ENCODE peak calls at places on chromosomes 2 and 18, in four cellular contexts. One of them, this sample, is unnamed.

GRCh38 chr2:86017901-86018896 is 87.5 kb downstream of the POLR1A start:
- DNase-seq in tibial artery: peak; percentile 27
- DNase-seq in transverse colon: peak; percentile 24
- DNase-seq in kidney: peak; percentile 95
- DNase-seq in this sample: no peak

GRCh38 chr2:27622921-27623384 is 5.9 kb downstream of the CCDC121 start:
- DNase-seq in tibial artery: no peak
- DNase-seq in transverse colon: no peak
- DNase-seq in kidney: no peak
- DNase-seq in this sample: peak; percentile 39

GRCh38 chr2:223501604-223502003 is 100.6 kb downstream of the SCG2 start:
- DNase-seq in tibial artery: no peak
- DNase-seq in transverse colon: no peak
- DNase-seq in kidney: no peak
- DNase-seq in this sample: no peak

GRCh38 chr2:72412214-72412613 is 264.6 kb upstream of the CYP26B1 start:
- DNase-seq in tibial artery: no peak
- DNase-seq in transverse colon: no peak
- DNase-seq in kidney: no peak
- DNase-seq in this sample: no peak

GRCh38 chr2:23513881-23514793 is 129.2 kb downstream of the KLHL29 start:
- DNase-seq in tibial artery: no peak
- DNase-seq in transverse colon: no peak
- DNase-seq in kidney: no peak
- DNase-seq in this sample: no peak

GRCh38 chr2:150729495-150729955 is 242.1 kb upstream of the RND3 start:
- DNase-seq in tibial artery: no peak
- DNase-seq in transverse colon: no peak
- DNase-seq in kidney: no peak
- DNase-seq in this sample: no peak

GRCh38 chr2:61380120-61380881 is 90.6 kb downstream of the USP34 start:
- DNase-seq in tibial artery: no peak
- DNase-seq in transverse colon: no peak
- DNase-seq in kidney: no peak
- DNase-seq in this sample: no peak

GRCh38 chr2:201733544-201733943 is 35.1 kb upstream of the MPP4 start:
- DNase-seq in tibial artery: no peak
- DNase-seq in transverse colon: no peak
- DNase-seq in kidney: no peak
- DNase-seq in this sample: no peak

GRCh38 chr2:124978597-124978996 is 953.5 kb downstream of the CNTNAP5 start:
- DNase-seq in tibial artery: no peak
- DNase-seq in transverse colon: no peak
- DNase-seq in kidney: no peak
- DNase-seq in this sample: no peak

GRCh38 chr2:79860233-79861058 is 347.6 kb downstream of the CTNNA2 start:
- DNase-seq in tibial artery: no peak
- DNase-seq in transverse colon: no peak
- DNase-seq in kidney: no peak
- DNase-seq in this sample: no peak

GRCh38 chr18:32549248-32549842 is 78.7 kb upstream of the GAREM1 start:
- DNase-seq in tibial artery: no peak
- DNase-seq in transverse colon: peak; percentile 65
- DNase-seq in kidney: no peak
- DNase-seq in this sample: no peak

GRCh38 chr18:23337599-23338444 is 115.3 kb upstream of the RIOK3 start:
- DNase-seq in tibial artery: no peak
- DNase-seq in transverse colon: no peak
- DNase-seq in kidney: no peak
- DNase-seq in this sample: no peak

GRCh38 chr2:161166538-161167409 is 6.5 kb downstream of the TANK start:
- DNase-seq in tibial artery: no peak
- DNase-seq in transverse colon: no peak
- DNase-seq in kidney: no peak
- DNase-seq in this sample: no peak

GRCh38 chr18:62372156-62372555 is 47.0 kb downstream of the TNFRSF11A start:
- DNase-seq in tibial artery: no peak
- DNase-seq in transverse colon: no peak
- DNase-seq in kidney: no peak
- DNase-seq in this sample: no peak

GRCh38 chr18:22020127-22020866 is 149.1 kb upstream of the GATA6 start:
- DNase-seq in tibial artery: no peak
- DNase-seq in transverse colon: peak; percentile 45
- DNase-seq in kidney: no peak
- DNase-seq in this sample: no peak

GRCh38 chr18:902179-902718 is 2.4 kb upstream of the ADCYAP1 start:
- DNase-seq in tibial artery: no peak
- DNase-seq in transverse colon: no peak
- DNase-seq in kidney: no peak
- DNase-seq in this sample: no peak

GRCh38 chr2:47429795-47430194 is 26.8 kb downstream of the MSH2 start:
- DNase-seq in tibial artery: no peak
- DNase-seq in transverse colon: no peak
- DNase-seq in kidney: no peak
- DNase-seq in this sample: peak; percentile 39

GRCh38 chr2:68342470-68342869 is 22.6 kb upstream of the PLEK start:
- DNase-seq in tibial artery: no peak
- DNase-seq in transverse colon: no peak
- DNase-seq in kidney: no peak
- DNase-seq in this sample: no peak

GRCh38 chr2:64524604-64525322 is 635 bp downstream of the AFTPH start:
- DNase-seq in tibial artery: peak; percentile 34
- DNase-seq in transverse colon: peak; percentile 38
- DNase-seq in kidney: peak; percentile 23
- DNase-seq in this sample: no peak

GRCh38 chr18:7221424-7222155 is 9.3 kb upstream of the LRRC30 start:
- DNase-seq in tibial artery: no peak
- DNase-seq in transverse colon: peak; percentile 9
- DNase-seq in kidney: no peak
- DNase-seq in this sample: peak; percentile 29

GRCh38 chr18:32301976-32302743 is 112.3 kb downstream of the MEP1B start:
- DNase-seq in tibial artery: no peak
- DNase-seq in transverse colon: no peak
- DNase-seq in kidney: no peak
- DNase-seq in this sample: no peak

GRCh38 chr18:68740966-68741365 is 26.1 kb upstream of the TMX3 start:
- DNase-seq in tibial artery: no peak
- DNase-seq in transverse colon: no peak
- DNase-seq in kidney: no peak
- DNase-seq in this sample: no peak

GRCh38 chr2:150530168-150530567 is 42.7 kb upstream of the RND3 start:
- DNase-seq in tibial artery: no peak
- DNase-seq in transverse colon: no peak
- DNase-seq in kidney: no peak
- DNase-seq in this sample: no peak

GRCh38 chr2:66537001-66537400 is 102.1 kb downstream of the MEIS1 start:
- DNase-seq in tibial artery: no peak
- DNase-seq in transverse colon: no peak
- DNase-seq in kidney: no peak
- DNase-seq in this sample: no peak

GRCh38 chr2:219522111-219523030 is 8.1 kb downstream of the ASIC4 start:
- DNase-seq in tibial artery: no peak
- DNase-seq in transverse colon: no peak
- DNase-seq in kidney: no peak
- DNase-seq in this sample: peak; percentile 48

GRCh38 chr2:197904446-197904845 is 100.1 kb downstream of the PLCL1 start:
- DNase-seq in tibial artery: no peak
- DNase-seq in transverse colon: no peak
- DNase-seq in kidney: no peak
- DNase-seq in this sample: no peak

DNA sequence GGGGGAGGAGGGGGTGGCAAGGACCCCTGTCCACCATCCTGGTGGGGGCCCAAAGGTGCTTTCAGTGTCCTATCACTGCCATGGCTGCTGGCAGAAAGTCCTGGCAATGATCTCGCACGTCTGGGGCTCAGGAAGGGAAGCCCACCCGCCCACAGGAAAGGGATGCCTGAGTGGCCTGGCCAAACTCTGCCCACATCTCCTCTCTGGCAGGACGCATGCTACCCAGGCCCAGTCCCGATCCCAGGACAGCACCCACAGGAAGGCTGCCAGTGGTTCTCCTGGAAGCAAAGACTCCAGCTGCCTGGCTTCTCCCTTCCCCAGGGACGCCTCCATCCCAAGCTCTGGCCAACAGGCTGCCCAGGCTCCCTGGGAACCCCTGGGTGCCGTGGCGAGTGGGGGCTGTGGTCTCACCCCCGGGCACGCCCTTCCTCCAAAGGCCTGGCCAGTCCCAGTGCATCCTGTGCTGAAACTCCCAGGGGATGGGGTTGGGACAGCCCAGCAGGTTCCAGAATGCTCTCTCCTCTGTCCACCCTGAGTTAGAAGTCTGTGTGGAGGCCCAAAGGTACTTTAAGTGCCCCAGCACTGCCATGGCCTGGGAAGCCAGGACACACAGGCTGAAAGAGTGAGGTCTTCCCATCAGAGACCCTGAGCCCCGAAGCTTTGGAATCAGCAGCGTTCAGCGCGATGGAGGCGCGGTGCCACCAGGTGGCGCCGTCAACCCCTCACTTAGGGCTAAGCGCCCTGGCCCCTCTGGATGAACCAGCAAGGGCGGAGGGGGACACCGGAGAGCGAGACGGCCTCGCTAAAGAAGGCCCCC is 29.8 kb upstream of the TAF1B start:
- DNase-seq in tibial artery: peak; percentile 53
- DNase-seq in transverse colon: peak; percentile 74
- DNase-seq in kidney: peak; percentile 87
- DNase-seq in this sample: no peak
- H3K4me3 ChIP-seq in tibial artery: peak overlapping the region; percentile 3
- H3K4me3 ChIP-seq in transverse colon: no peak overlapping the region
- H3K4me3 ChIP-seq in kidney: no peak overlapping the region
- H3K4me3 ChIP-seq in this sample: peak overlapping the region; percentile 23

GRCh38 chr2:96264086-96264485 is 1.7 kb downstream of the TMEM127 start:
- DNase-seq in tibial artery: no peak
- DNase-seq in transverse colon: no peak
- DNase-seq in kidney: no peak
- DNase-seq in this sample: no peak

GRCh38 chr2:96267159-96267971 is 1.3 kb downstream of the CIAO1 start:
- DNase-seq in tibial artery: no peak
- DNase-seq in transverse colon: peak; percentile 49
- DNase-seq in kidney: no peak
- DNase-seq in this sample: no peak

GRCh38 chr2:96264656-96265348 is 995 bp downstream of the TMEM127 start:
- DNase-seq in tibial artery: no peak
- DNase-seq in transverse colon: no peak
- DNase-seq in kidney: peak; percentile 89
- DNase-seq in this sample: no peak

GRCh38 chr2:96265349-96265839 is 403 bp downstream of the TMEM127 start:
- DNase-seq in tibial artery: peak; percentile 52
- DNase-seq in transverse colon: peak; percentile 58
- DNase-seq in kidney: no peak
- DNase-seq in this sample: no peak

GRCh38 chr2:96265840-96266569 is at the start of the genes CIAO1 and TMEM127:
- DNase-seq in tibial artery: peak; percentile 98
- DNase-seq in transverse colon: peak; percentile 99
- DNase-seq in kidney: peak; percentile 100
- DNase-seq in this sample: peak; percentile 83
- TF ChIP-seq CTCF in tibial artery: peak; percentile 31
- TF ChIP-seq CTCF in transverse colon: peak; percentile 22
- TF ChIP-seq CTCF in kidney: no peak
- TF ChIP-seq CTCF in this sample: peak; percentile 30

DNA sequence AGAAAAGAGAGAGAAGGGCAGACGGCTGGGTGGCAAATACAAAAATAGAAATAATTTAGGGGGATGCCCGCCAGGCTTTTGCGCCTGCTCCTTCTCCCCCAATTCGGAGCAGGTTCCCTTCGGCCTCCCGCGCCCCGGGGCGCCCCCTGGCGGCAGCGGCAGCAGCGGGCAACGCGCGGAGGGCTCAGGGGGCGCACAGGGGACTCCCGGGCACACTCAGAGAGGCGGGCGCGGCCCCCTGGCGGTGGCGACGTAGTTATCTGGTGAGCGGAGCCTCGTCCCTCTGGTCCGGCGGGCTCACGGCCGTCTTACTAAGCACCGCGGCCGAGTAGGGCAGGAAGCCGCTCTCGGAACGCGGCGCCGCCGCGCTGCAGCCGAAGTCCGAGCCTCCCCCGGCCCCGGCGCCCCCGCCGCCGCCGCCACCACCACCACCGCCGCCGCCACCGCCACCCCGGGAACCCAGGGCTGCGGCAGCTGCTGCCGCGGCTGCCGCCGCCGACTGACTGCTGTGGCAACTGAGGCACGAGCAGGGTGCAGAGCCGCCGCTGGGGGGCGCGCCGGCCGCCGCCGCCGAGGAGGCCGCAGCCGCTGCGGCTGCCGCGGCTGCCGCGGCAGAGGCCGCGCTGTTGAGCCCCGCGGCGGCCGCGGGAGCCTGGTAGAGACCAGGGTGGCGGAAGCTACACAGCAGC is 3.8 kb downstream of the EVX2 start:
- DNase-seq in tibial artery: no peak
- DNase-seq in transverse colon: no peak
- DNase-seq in kidney: peak; percentile 68
- DNase-seq in this sample: no peak
- H3K4me3 ChIP-seq in tibial artery: peak overlapping the region; percentile 35
- H3K4me3 ChIP-seq in transverse colon: peak overlapping the region; percentile 13
- H3K4me3 ChIP-seq in kidney: no peak overlapping the region
- H3K4me3 ChIP-seq in this sample: peak overlapping the region; percentile 31

GRCh38 chr2:233565685-233566140 is 869 bp downstream of the USP40 start:
- DNase-seq in tibial artery: no peak
- DNase-seq in transverse colon: no peak
- DNase-seq in kidney: no peak
- DNase-seq in this sample: no peak

GRCh38 chr2:233571001-233571400 is 4.4 kb upstream of the USP40 start:
- DNase-seq in tibial artery: no peak
- DNase-seq in transverse colon: no peak
- DNase-seq in kidney: no peak
- DNase-seq in this sample: no peak

GRCh38 chr2:233563663-233564430 is 2.7 kb downstream of the USP40 start:
- DNase-seq in tibial artery: peak; percentile 23
- DNase-seq in transverse colon: no peak
- DNase-seq in kidney: no peak
- DNase-seq in this sample: no peak

GRCh38 chr2:233571462-233571861 is 4.9 kb upstream of the USP40 start:
- DNase-seq in tibial artery: no peak
- DNase-seq in transverse colon: no peak
- DNase-seq in kidney: no peak
- DNase-seq in this sample: no peak

DNA sequence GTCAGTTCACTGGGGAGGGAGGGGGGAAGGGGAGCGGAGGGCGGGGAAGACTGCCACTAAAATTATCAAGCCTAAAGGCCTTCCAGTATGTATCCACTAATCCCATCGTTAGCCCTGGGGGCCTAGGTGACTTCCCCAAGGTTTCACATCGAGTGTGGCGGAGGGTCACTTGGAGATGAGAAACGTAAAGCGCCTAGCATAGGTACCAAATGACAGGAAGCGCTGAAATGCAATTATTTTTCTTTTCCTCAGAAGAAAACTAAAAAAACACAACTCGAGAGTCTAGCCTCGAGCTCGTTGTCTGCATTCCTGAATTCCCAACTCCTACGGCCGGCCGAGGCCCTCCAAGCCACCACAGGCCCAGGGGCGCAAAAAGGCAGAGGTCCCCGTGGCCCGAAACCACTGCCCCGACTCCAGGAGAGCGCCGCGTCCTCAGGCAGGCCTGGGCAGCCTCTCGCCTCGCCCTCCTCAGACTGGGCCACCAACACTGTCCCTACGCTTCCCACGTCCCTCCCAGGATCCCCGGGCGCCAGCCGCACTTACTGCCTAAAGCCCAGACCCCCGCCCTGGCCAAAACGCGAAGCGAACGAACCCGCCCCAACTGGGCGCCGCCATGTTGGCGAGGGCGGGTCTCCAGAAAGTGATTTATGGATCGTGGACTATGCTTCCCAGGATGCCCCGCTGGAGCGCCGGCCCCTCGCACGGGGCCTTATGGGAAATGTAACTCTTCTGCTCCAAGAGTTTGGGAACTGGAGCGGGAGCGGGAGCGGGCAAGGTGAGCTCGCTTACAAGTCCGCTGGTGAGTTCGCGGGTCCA is at the start of gene USP40:
- DNase-seq in tibial artery: peak; percentile 87
- DNase-seq in transverse colon: peak; percentile 88
- DNase-seq in kidney: peak; percentile 95
- DNase-seq in this sample: peak; percentile 74
- TF ChIP-seq CTCF in tibial artery: no peak
- TF ChIP-seq CTCF in transverse colon: no peak
- TF ChIP-seq CTCF in kidney: no peak
- TF ChIP-seq CTCF in this sample: no peak